ENCODE peak calls at places on chromosomes 2 and 18, in four cellular contexts. E is LHCN-M2; J is left cardiac atrium; Y is stimulated activated CD4-positive, alpha-beta T cell treated with anti-CD3 and anti-CD28 coated beads, Interleukin-4, amount 100 ng/mL, for 24 hours. I is an unnamed sample.

GRCh38 chr2:218927411-218927810 is 32.1 kb upstream of the CDK5R2 start:
- DNase-seq in E (no peak), J (no peak), Y (no peak), I (no peak)

GRCh38 chr2:69291004-69291650 is 95.9 kb downstream of the GFPT1 start:
- DNase-seq in E (peak), J (no peak), Y (no peak), I (no peak)

GRCh38 chr18:58012356-58012755 is 31.7 kb upstream of the NEDD4L start:
- DNase-seq in E (no peak), J (no peak), Y (no peak), I (no peak)

GRCh38 chr18:2856499-2856898 is 9.7 kb downstream of the EMILIN2 start:
- DNase-seq in E (no peak), J (no peak), Y (no peak), I (no peak)

GRCh38 chr18:11987527-11987926 is 6.2 kb downstream of the IMPA2 start:
- DNase-seq in E (no peak), J (no peak), Y (no peak), I (no peak)

GRCh38 chr2:96163768-96164429 is 18.7 kb upstream of the DUSP2 start:
- DNase-seq in E (no peak), J (no peak), Y (peak), I (no peak)

GRCh38 chr2:235639387-235639786 is 145.5 kb downstream of the AGAP1 start:
- DNase-seq in E (peak), J (peak), Y (no peak), I (no peak)

GRCh38 chr2:1491751-1492150 is 78.5 kb downstream of the TPO start:
- DNase-seq in E (no peak), J (no peak), Y (no peak), I (peak)

GRCh38 chr18:79507076-79507545 is 111.4 kb downstream of the NFATC1 start:
- DNase-seq in E (peak), J (peak), Y (no peak), I (peak)

GRCh38 chr2:165778653-165779451 is 15.2 kb downstream of the GALNT3 start:
- DNase-seq in E (no peak), J (no peak), Y (no peak), I (no peak)

GRCh38 chr2:197851451-197851850 is 47.1 kb downstream of the PLCL1 start:
- DNase-seq in E (no peak), J (no peak), Y (no peak), I (no peak)

GRCh38 chr2:151111599-151112278 is 149.9 kb downstream of the RBM43 start:
- DNase-seq in E (peak), J (no peak), Y (no peak), I (no peak)

GRCh38 chr2:46018773-46019593 is 278.2 kb upstream of the EPAS1 start:
- DNase-seq in E (no peak), J (no peak), Y (no peak), I (no peak)

GRCh38 chr2:28449489-28450395 is 46.1 kb upstream of the PLB1 start:
- DNase-seq in E (peak), J (no peak), Y (peak), I (no peak)

GRCh38 chr2:218659258-218659987 is at the start of the genes BCS1L and ZNF142:
- DNase-seq in E (peak), J (peak), Y (peak), I (peak)

GRCh38 chr2:104068665-104069064 is 785.2 kb upstream of the POU3F3 start:
- DNase-seq in E (no peak), J (no peak), Y (no peak), I (no peak)

GRCh38 chr18:63148449-63149199 is 170.9 kb downstream of the BCL2 start:
- DNase-seq in E (peak), J (peak), Y (no peak), I (no peak)

GRCh38 chr2:4483050-4483449 is 779.7 kb downstream of the DCDC2C start:
- DNase-seq in E (no peak), J (no peak), Y (no peak), I (no peak)

GRCh38 chr2:172555272-172555521 is 693 bp upstream of the PDK1 start:
- DNase-seq in E (no peak), J (no peak), Y (no peak), I (no peak)

GRCh38 chr2:62382757-62383156 is 123.2 kb downstream of the TMEM17 start:
- DNase-seq in E (no peak), J (no peak), Y (no peak), I (no peak)

I was measured in chondrocyte.